ENCODE peak calls at places on chromosomes 6 and 20, in seven cellular contexts. U is fibroblast of mammary gland, D is endothelial cell of umbilical vein, L is GM13976, I is left lung, A is glutamatergic neuron, N is IMR-90. J is an unnamed sample.

GRCh38 chr20:48754269-48754668 is 73.5 kb downstream of the PREX1 start:
- DNase-seq in U (no peak), D (no peak), L (no peak), I (no peak), A (peak; percentile 85), N (no peak), J (peak; percentile 57)

GRCh38 chr6:390914-391558 is 516 bp upstream of the IRF4 start:
- DNase-seq in U (peak; percentile 58), D (no peak), L (peak; percentile 69), I (no peak), A (no peak), N (no peak), J (no peak)

GRCh38 chr20:31667315-31668285 is 29.9 kb downstream of the COX4I2 start:
- DNase-seq in U (no peak), D (no peak), L (no peak), I (no peak), A (no peak), N (no peak), J (no peak)

GRCh38 chr6:45423111-45423900 is 45.6 kb upstream of the SUPT3H start:
- DNase-seq in U (peak; percentile 56), D (no peak), L (peak; percentile 33), I (peak; percentile 88), A (peak; percentile 39), N (no peak), J (peak; percentile 69)

GRCh38 chr20:54112221-54112884 is 42.0 kb upstream of the BCAS1 start:
- DNase-seq in U (peak; percentile 24), D (no peak), L (no peak), I (no peak), A (no peak), N (no peak), J (no peak)

GRCh38 chr20:57061058-57061900 is 205.2 kb downstream of the BMP7 start:
- DNase-seq in U (no peak), D (no peak), L (no peak), I (no peak), A (peak; percentile 86), N (no peak), J (peak; percentile 76)

GRCh38 chr6:170110201-170111140 is 180.4 kb downstream of the DLL1 start:
- DNase-seq in U (no peak), D (no peak), L (no peak), I (peak; percentile 76), A (no peak), N (no peak), J (no peak)

GRCh38 chr6:74091133-74091793 is 395.3 kb downstream of the CD109 start:
- DNase-seq in U (peak; percentile 64), D (peak; percentile 57), L (peak; percentile 15), I (no peak), A (no peak), N (peak; percentile 58), J (peak; percentile 15)

GRCh38 chr6:124741341-124741740 is 220.9 kb upstream of the RNF217 start:
- DNase-seq in U (peak; percentile 4), D (no peak), L (no peak), I (no peak), A (no peak), N (peak; percentile 5), J (no peak)

GRCh38 chr6:15526129-15526764 is 136.6 kb downstream of the DTNBP1 start:
- DNase-seq in U (no peak), D (no peak), L (peak; percentile 59), I (no peak), A (no peak), N (no peak), J (no peak)

GRCh38 chr6:121932071-121933009 is 467.1 kb upstream of the HSF2 start:
- DNase-seq in U (peak; percentile 96), D (peak; percentile 86), L (no peak), I (no peak), A (peak; percentile 63), N (peak; percentile 95), J (peak; percentile 70)

GRCh38 chr20:25227317-25227831 is 20.5 kb upstream of the PYGB start:
- DNase-seq in U (peak; percentile 81), D (peak; percentile 47), L (no peak), I (no peak), A (no peak), N (peak; percentile 40), J (no peak)

GRCh38 chr6:148835920-148836441 is 89.2 kb downstream of the UST start:
- DNase-seq in U (peak; percentile 96), D (no peak), L (peak; percentile 41), I (no peak), A (no peak), N (peak; percentile 96), J (no peak)

GRCh38 chr6:10175330-10175729 is 239.5 kb downstream of the TFAP2A start:
- DNase-seq in U (no peak), D (no peak), L (no peak), I (no peak), A (no peak), N (no peak), J (no peak)

GRCh38 chr6:64896939-64897338 is 810.1 kb downstream of the EYS start:
- DNase-seq in U (no peak), D (no peak), L (no peak), I (peak; percentile 24), A (no peak), N (no peak), J (no peak)

GRCh38 chr6:14040042-14040441 is 77.5 kb upstream of the CD83 start:
- DNase-seq in U (no peak), D (no peak), L (no peak), I (no peak), A (no peak), N (no peak), J (no peak)

GRCh38 chr6:139194740-139195139 is 59.9 kb downstream of the HECA start:
- DNase-seq in U (no peak), D (no peak), L (no peak), I (no peak), A (no peak), N (no peak), J (no peak)

GRCh38 chr6:17015144-17015543 is 86.7 kb upstream of the STMND1 start:
- DNase-seq in U (peak; percentile 94), D (no peak), L (no peak), I (no peak), A (no peak), N (peak; percentile 89), J (no peak)

GRCh38 chr6:10163159-10163962 is 251.5 kb downstream of the TFAP2A start:
- DNase-seq in U (no peak), D (no peak), L (no peak), I (no peak), A (no peak), N (no peak), J (no peak)

GRCh38 chr6:69936674-69937363 is 70.5 kb downstream of the COL19A1 start:
- DNase-seq in U (no peak), D (no peak), L (no peak), I (no peak), A (no peak), N (no peak), J (no peak)

GRCh38 chr6:100451577-100451976 is 13.1 kb downstream of the SIM1 start:
- DNase-seq in U (no peak), D (no peak), L (no peak), I (no peak), A (no peak), N (no peak), J (no peak)

GRCh38 chr6:26285143-26286134 is 79.6 kb upstream of the BTN3A2 start:
- DNase-seq in U (peak; percentile 99), D (peak; percentile 98), L (peak; percentile 80), I (peak; percentile 97), A (peak; percentile 90), N (peak; percentile 99), J (peak; percentile 91)

GRCh38 chr6:143634486-143634885 is 43.3 kb upstream of the PHACTR2 start:
- DNase-seq in U (peak; percentile 19), D (no peak), L (no peak), I (no peak), A (no peak), N (peak; percentile 4), J (no peak)

GRCh38 chr20:51156796-51157119 is 133.9 kb upstream of the KCNG1 start:
- DNase-seq in U (no peak), D (no peak), L (no peak), I (no peak), A (no peak), N (no peak), J (no peak)

GRCh38 chr6:168417660-168418059 is 23.3 kb upstream of the SMOC2 start:
- DNase-seq in U (no peak), D (no peak), L (no peak), I (no peak), A (no peak), N (no peak), J (no peak)

GRCh38 chr20:21387528-21387927 is 9.8 kb downstream of the NKX2-4 start:
- DNase-seq in U (no peak), D (no peak), L (no peak), I (no peak), A (no peak), N (no peak), J (no peak)

GRCh38 chr6:28634758-28635546 is 109.3 kb downstream of the GPX5 start:
- DNase-seq in U (peak; percentile 36), D (no peak), L (peak; percentile 43), I (no peak), A (peak; percentile 69), N (no peak), J (peak; percentile 59)
- TF ChIP-seq CTCF in U (no peak), D (no peak), L (no peak), I (no peak), A (no peak), N (no peak), J (no peak)

DNA sequence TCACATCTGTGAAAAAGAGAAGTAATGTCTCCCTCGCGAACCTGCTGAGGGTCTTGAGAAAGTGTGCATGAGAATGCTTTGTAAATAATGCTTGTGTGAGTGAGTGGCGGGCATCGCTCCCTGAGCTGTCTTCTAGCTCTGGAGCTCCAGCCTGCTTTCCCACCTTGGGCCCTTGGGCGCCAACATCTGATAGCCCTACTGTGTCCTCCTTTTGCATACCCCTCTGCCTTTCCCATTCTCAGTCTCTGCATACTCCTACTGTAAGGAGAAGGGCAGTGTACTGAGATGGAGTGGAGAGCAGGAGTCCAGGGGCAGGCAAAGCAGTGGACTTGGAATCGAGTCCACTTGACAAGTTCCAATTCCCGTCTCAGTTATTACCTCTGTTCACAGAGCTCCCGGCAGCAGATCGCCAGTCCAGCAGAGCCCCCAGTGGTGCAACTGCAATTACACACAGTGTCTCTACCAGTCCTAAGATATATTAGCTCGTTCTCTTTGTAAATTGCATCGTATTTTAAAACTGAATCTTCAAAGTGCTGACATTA is 855 bp upstream of the NCR2 start:
- DNase-seq in U (no peak), D (no peak), L (peak; percentile 44), I (no peak), A (peak; percentile 44), N (no peak), J (no peak)
- TF ChIP-seq CTCF in U (no peak), D (no peak), L (no peak), I (no peak), A (peak; percentile 33), N (peak; percentile 32), J (peak; percentile 24)

DNA sequence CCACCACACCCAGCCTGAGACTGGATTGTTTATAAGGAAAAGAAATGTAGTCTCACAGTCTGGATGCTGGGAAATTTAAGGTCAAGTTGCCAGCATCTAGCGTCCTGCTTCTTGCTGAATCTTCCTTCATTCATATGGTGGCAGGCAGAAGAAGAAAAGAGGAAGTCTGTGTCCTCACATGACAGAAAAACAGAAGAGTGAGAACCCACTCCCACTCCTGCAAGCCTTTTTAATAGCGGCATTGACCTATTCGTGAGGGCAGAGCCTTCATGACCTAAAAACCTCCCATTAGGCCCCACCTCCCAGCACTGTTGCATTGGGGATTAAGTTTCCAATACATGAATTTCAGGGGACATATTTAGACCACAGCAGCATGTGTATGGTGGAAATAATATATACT is 160.8 kb upstream of the BMP2 start:
- DNase-seq in U (no peak), D (no peak), L (no peak), I (no peak), A (no peak), N (no peak), J (no peak)
- TF ChIP-seq CTCF in U (no peak), D (no peak), L (no peak), I (no peak), A (no peak), N (no peak), J (no peak)

GRCh38 chr20:768426-768978 is at the start of gene SLC52A3:
- DNase-seq in U (no peak), D (no peak), L (peak; percentile 32), I (no peak), A (peak; percentile 38), N (no peak), J (peak; percentile 39)
- TF ChIP-seq CTCF in U (peak; percentile 4), D (no peak), L (no peak), I (no peak), A (no peak), N (no peak), J (no peak)

J was measured in nephron progenitor cell.